ENCODE peak calls at places on chromosomes 16 and 17, in ten cellular contexts. One of them, this sample, is unnamed. For H3K36me3, the result is how much of the 10 kb centered on the place peaks cover.

GRCh38 chr17:4247981-4248388 is 15.8 kb downstream of the ANKFY1 start:
- DNase-seq in mucosa of descending colon: peak
- DNase-seq in GM06990: no peak
- DNase-seq in pancreas: peak
- DNase-seq in adipocyte: no peak
- DNase-seq in WERI-Rb-1: no peak
- DNase-seq in colonic mucosa: peak
- DNase-seq in HCT116: peak
- DNase-seq in mesenchymal stem cell: no peak
- DNase-seq in GM23248: no peak
- DNase-seq in this sample: no peak

GRCh38 chr17:38464723-38465419 is 36.6 kb downstream of the ARHGAP23 start:
- DNase-seq in mucosa of descending colon: peak
- DNase-seq in GM06990: no peak
- DNase-seq in GM23248: peak
- DNase-seq in WERI-Rb-1: no peak
- DNase-seq in colonic mucosa: peak
- DNase-seq in pancreas: peak
- DNase-seq in mesenchymal stem cell: peak
- DNase-seq in HCT116: peak
- DNase-seq in adipocyte: peak
- DNase-seq in this sample: no peak

GRCh38 chr17:44350733-44351226 is 5.7 kb downstream of the GRN start:
- DNase-seq in pancreas: no peak
- DNase-seq in GM23248: peak
- DNase-seq in colonic mucosa: peak
- DNase-seq in HCT116: no peak
- DNase-seq in GM06990: peak
- DNase-seq in mesenchymal stem cell: peak
- DNase-seq in mucosa of descending colon: peak
- DNase-seq in WERI-Rb-1: peak
- DNase-seq in adipocyte: peak
- DNase-seq in this sample: peak

GRCh38 chr17:14304876-14305636 is 4.2 kb downstream of the HS3ST3B1 start:
- DNase-seq in mucosa of descending colon: no peak
- DNase-seq in pancreas: no peak
- DNase-seq in colonic mucosa: no peak
- DNase-seq in GM23248: peak
- DNase-seq in mesenchymal stem cell: peak
- DNase-seq in GM06990: no peak
- DNase-seq in adipocyte: no peak
- DNase-seq in WERI-Rb-1: peak
- DNase-seq in HCT116: no peak
- DNase-seq in this sample: no peak

GRCh38 chr16:89319883-89320716 is 102.6 kb downstream of the ZNF778 start:
- DNase-seq in colonic mucosa: no peak
- DNase-seq in GM06990: peak
- DNase-seq in GM23248: peak
- DNase-seq in adipocyte: peak
- DNase-seq in pancreas: no peak
- DNase-seq in HCT116: no peak
- DNase-seq in mucosa of descending colon: no peak
- DNase-seq in WERI-Rb-1: no peak
- DNase-seq in mesenchymal stem cell: peak
- DNase-seq in this sample: peak

GRCh38 chr16:62225675-62226074 is 189.4 kb upstream of the CDH8 start:
- DNase-seq in colonic mucosa: peak
- DNase-seq in mesenchymal stem cell: peak
- DNase-seq in mucosa of descending colon: peak
- DNase-seq in HCT116: no peak
- DNase-seq in GM23248: peak
- DNase-seq in adipocyte: peak
- DNase-seq in WERI-Rb-1: peak
- DNase-seq in GM06990: no peak
- DNase-seq in pancreas: peak
- DNase-seq in this sample: no peak

GRCh38 chr16:29182501-29182900 is 197.6 kb downstream of the LAT start:
- DNase-seq in mesenchymal stem cell: no peak
- DNase-seq in mucosa of descending colon: no peak
- DNase-seq in GM06990: no peak
- DNase-seq in HCT116: no peak
- DNase-seq in adipocyte: no peak
- DNase-seq in colonic mucosa: no peak
- DNase-seq in pancreas: no peak
- DNase-seq in WERI-Rb-1: no peak
- DNase-seq in GM23248: no peak
- DNase-seq in this sample: no peak

GRCh38 chr16:85891033-85891775 is 7.8 kb upstream of the IRF8 start:
- DNase-seq in HCT116: peak
- DNase-seq in adipocyte: no peak
- DNase-seq in mucosa of descending colon: no peak
- DNase-seq in GM23248: peak
- DNase-seq in colonic mucosa: peak
- DNase-seq in WERI-Rb-1: no peak
- DNase-seq in mesenchymal stem cell: no peak
- DNase-seq in GM06990: no peak
- DNase-seq in pancreas: peak
- DNase-seq in this sample: no peak

GRCh38 chr16:82055728-82056549 is 20.9 kb downstream of the HSD17B2 start:
- DNase-seq in mesenchymal stem cell: no peak
- DNase-seq in adipocyte: no peak
- DNase-seq in GM06990: no peak
- DNase-seq in WERI-Rb-1: no peak
- DNase-seq in mucosa of descending colon: no peak
- DNase-seq in pancreas: no peak
- DNase-seq in HCT116: no peak
- DNase-seq in GM23248: no peak
- DNase-seq in colonic mucosa: no peak
- DNase-seq in this sample: no peak

GRCh38 chr16:84844561-84845495 is 25.0 kb downstream of the CRISPLD2 start:
- DNase-seq in GM06990: no peak
- DNase-seq in mesenchymal stem cell: no peak
- DNase-seq in GM23248: no peak
- DNase-seq in mucosa of descending colon: no peak
- DNase-seq in pancreas: no peak
- DNase-seq in HCT116: no peak
- DNase-seq in WERI-Rb-1: no peak
- DNase-seq in adipocyte: no peak
- DNase-seq in colonic mucosa: no peak
- DNase-seq in this sample: no peak

GRCh38 chr17:73192894-73193701 is at the start of gene COG1:
- DNase-seq in GM23248: peak
- DNase-seq in mesenchymal stem cell: peak
- DNase-seq in mucosa of descending colon: peak
- DNase-seq in WERI-Rb-1: peak
- DNase-seq in adipocyte: peak
- DNase-seq in colonic mucosa: peak
- DNase-seq in pancreas: peak
- DNase-seq in HCT116: peak
- DNase-seq in GM06990: peak
- DNase-seq in this sample: peak

GRCh38 chr17:82239926-82240505 is 11.2 kb downstream of the SLC16A3 start:
- DNase-seq in mucosa of descending colon: no peak
- DNase-seq in GM23248: no peak
- DNase-seq in mesenchymal stem cell: no peak
- DNase-seq in pancreas: no peak
- DNase-seq in WERI-Rb-1: no peak
- DNase-seq in adipocyte: no peak
- DNase-seq in colonic mucosa: no peak
- DNase-seq in GM06990: peak
- DNase-seq in HCT116: no peak
- DNase-seq in this sample: no peak

DNA sequence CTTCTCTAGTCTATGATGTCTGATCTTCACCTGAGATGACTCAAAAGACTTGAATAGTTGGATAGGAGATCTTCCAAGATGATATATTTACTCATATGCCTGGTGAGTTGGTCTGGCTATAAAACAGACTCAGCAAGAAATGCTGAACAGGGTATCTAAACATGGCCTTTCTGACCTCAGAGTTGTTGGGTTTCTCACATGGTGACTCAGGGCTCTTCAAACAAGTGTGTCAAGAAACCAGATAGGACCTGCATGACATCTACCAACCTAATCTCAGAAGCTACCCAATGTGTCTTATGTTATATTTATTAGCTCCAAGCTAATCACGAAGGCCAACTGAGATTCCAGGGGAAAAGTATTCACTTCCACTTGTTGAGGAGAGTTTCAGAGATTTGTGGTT is 1477.3 kb downstream of the CDH8 start:
- DNase-seq in GM06990: no peak
- DNase-seq in adipocyte: no peak
- DNase-seq in mucosa of descending colon: no peak
- DNase-seq in WERI-Rb-1: no peak
- DNase-seq in GM23248: no peak
- DNase-seq in pancreas: no peak
- DNase-seq in mesenchymal stem cell: no peak
- DNase-seq in HCT116: no peak
- DNase-seq in colonic mucosa: no peak
- DNase-seq in this sample: no peak
- H3K36me3 ChIP-seq in GM06990: under half
- H3K36me3 ChIP-seq in adipocyte: under half
- H3K36me3 ChIP-seq in mucosa of descending colon: under half
- H3K36me3 ChIP-seq in WERI-Rb-1: under half
- H3K36me3 ChIP-seq in GM23248: under half
- H3K36me3 ChIP-seq in pancreas: under half
- H3K36me3 ChIP-seq in mesenchymal stem cell: under half
- H3K36me3 ChIP-seq in HCT116: under half
- H3K36me3 ChIP-seq in colonic mucosa: under half
- H3K36me3 ChIP-seq in this sample: under half

DNA sequence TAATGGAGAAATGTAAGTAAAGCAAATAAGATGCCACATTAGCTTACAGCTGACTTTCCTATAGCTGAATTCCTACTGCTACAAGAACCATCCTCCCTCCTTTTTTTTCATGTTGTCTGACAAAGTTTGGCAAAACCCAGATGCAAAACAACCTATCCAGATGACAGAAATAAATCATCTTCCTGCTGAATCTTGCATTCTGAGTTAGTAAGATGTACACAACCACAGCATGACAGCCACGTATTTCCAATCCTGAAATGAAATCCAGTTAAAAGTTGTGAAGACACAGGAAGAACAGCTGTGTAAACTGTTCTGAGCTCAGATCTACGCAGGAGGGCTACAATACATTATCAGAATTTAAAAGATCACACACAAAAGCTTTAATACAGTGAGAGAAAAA is 5.1 kb upstream of the DHX33 start:
- DNase-seq in WERI-Rb-1: no peak
- DNase-seq in GM23248: no peak
- DNase-seq in colonic mucosa: no peak
- DNase-seq in GM06990: no peak
- DNase-seq in mucosa of descending colon: no peak
- DNase-seq in mesenchymal stem cell: no peak
- DNase-seq in HCT116: no peak
- DNase-seq in pancreas: no peak
- DNase-seq in adipocyte: no peak
- DNase-seq in this sample: no peak
- H3K36me3 ChIP-seq in WERI-Rb-1: half or more
- H3K36me3 ChIP-seq in GM23248: under half
- H3K36me3 ChIP-seq in colonic mucosa: under half
- H3K36me3 ChIP-seq in GM06990: under half
- H3K36me3 ChIP-seq in mucosa of descending colon: under half
- H3K36me3 ChIP-seq in mesenchymal stem cell: half or more
- H3K36me3 ChIP-seq in HCT116: under half
- H3K36me3 ChIP-seq in pancreas: under half
- H3K36me3 ChIP-seq in adipocyte: half or more
- H3K36me3 ChIP-seq in this sample: under half

GRCh38 chr17:46002973-46003316 is 3.9 kb downstream of the STH start:
- DNase-seq in colonic mucosa: no peak
- DNase-seq in GM06990: no peak
- DNase-seq in adipocyte: no peak
- DNase-seq in GM23248: no peak
- DNase-seq in WERI-Rb-1: no peak
- DNase-seq in HCT116: no peak
- DNase-seq in pancreas: no peak
- DNase-seq in mucosa of descending colon: no peak
- DNase-seq in mesenchymal stem cell: no peak
- DNase-seq in this sample: no peak
- H3K36me3 ChIP-seq in colonic mucosa: under half
- H3K36me3 ChIP-seq in GM06990: under half
- H3K36me3 ChIP-seq in adipocyte: under half
- H3K36me3 ChIP-seq in GM23248: under half
- H3K36me3 ChIP-seq in WERI-Rb-1: under half
- H3K36me3 ChIP-seq in HCT116: under half
- H3K36me3 ChIP-seq in pancreas: under half
- H3K36me3 ChIP-seq in mucosa of descending colon: under half
- H3K36me3 ChIP-seq in mesenchymal stem cell: under half
- H3K36me3 ChIP-seq in this sample: under half

GRCh38 chr16:3671424-3671823 is 16.9 kb downstream of the DNASE1 start:
- DNase-seq in adipocyte: no peak
- DNase-seq in GM06990: no peak
- DNase-seq in mesenchymal stem cell: no peak
- DNase-seq in pancreas: no peak
- DNase-seq in mucosa of descending colon: no peak
- DNase-seq in GM23248: no peak
- DNase-seq in colonic mucosa: no peak
- DNase-seq in HCT116: no peak
- DNase-seq in WERI-Rb-1: no peak
- DNase-seq in this sample: no peak

GRCh38 chr16:3670711-3671110 is 16.2 kb downstream of the DNASE1 start:
- DNase-seq in GM23248: no peak
- DNase-seq in adipocyte: no peak
- DNase-seq in GM06990: no peak
- DNase-seq in HCT116: no peak
- DNase-seq in colonic mucosa: no peak
- DNase-seq in mucosa of descending colon: no peak
- DNase-seq in pancreas: no peak
- DNase-seq in mesenchymal stem cell: no peak
- DNase-seq in WERI-Rb-1: no peak
- DNase-seq in this sample: no peak

GRCh38 chr16:3668626-3669025 is 14.1 kb downstream of the DNASE1 start:
- DNase-seq in GM06990: no peak
- DNase-seq in mucosa of descending colon: no peak
- DNase-seq in GM23248: no peak
- DNase-seq in pancreas: no peak
- DNase-seq in adipocyte: no peak
- DNase-seq in WERI-Rb-1: no peak
- DNase-seq in HCT116: no peak
- DNase-seq in colonic mucosa: no peak
- DNase-seq in mesenchymal stem cell: no peak
- DNase-seq in this sample: no peak

GRCh38 chr16:3672571-3673041 is 18.1 kb downstream of the DNASE1 start:
- DNase-seq in HCT116: no peak
- DNase-seq in colonic mucosa: no peak
- DNase-seq in mesenchymal stem cell: no peak
- DNase-seq in pancreas: no peak
- DNase-seq in GM23248: no peak
- DNase-seq in adipocyte: no peak
- DNase-seq in mucosa of descending colon: no peak
- DNase-seq in GM06990: no peak
- DNase-seq in WERI-Rb-1: no peak
- DNase-seq in this sample: no peak

DNA sequence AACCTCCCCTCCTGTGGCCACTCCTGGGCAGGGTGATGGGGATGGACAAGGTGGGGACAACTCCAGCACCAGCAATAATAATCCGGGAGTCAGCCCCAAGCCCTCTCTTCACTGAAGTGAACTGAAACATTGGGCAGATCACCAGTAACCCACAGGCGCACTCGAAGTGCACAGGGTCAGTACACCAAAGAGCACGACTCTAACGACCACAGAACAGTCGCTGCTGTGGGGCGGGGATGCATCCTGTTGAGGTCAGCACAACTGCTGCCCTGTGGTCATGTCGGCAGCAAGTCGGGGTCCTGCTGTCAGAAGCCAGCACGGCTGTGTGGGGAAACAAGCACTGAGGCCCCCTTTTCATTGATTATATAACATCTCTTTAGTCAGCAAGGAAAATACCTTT is 14.6 kb downstream of the DNASE1 start:
- DNase-seq in GM23248: no peak
- DNase-seq in WERI-Rb-1: no peak
- DNase-seq in HCT116: no peak
- DNase-seq in mucosa of descending colon: no peak
- DNase-seq in mesenchymal stem cell: no peak
- DNase-seq in GM06990: no peak
- DNase-seq in colonic mucosa: no peak
- DNase-seq in adipocyte: no peak
- DNase-seq in pancreas: no peak
- DNase-seq in this sample: no peak
- H3K36me3 ChIP-seq in GM23248: under half
- H3K36me3 ChIP-seq in WERI-Rb-1: half or more
- H3K36me3 ChIP-seq in HCT116: under half
- H3K36me3 ChIP-seq in mucosa of descending colon: under half
- H3K36me3 ChIP-seq in mesenchymal stem cell: half or more
- H3K36me3 ChIP-seq in GM06990: under half
- H3K36me3 ChIP-seq in colonic mucosa: under half
- H3K36me3 ChIP-seq in adipocyte: half or more
- H3K36me3 ChIP-seq in pancreas: under half
- H3K36me3 ChIP-seq in this sample: under half